ENCODE peak calls at places on chromosomes 12 and 14, in ten cellular contexts. A is CD8-positive, alpha-beta memory T cell; R is activated naive CD4-positive, alpha-beta T cell; H is neural progenitor cell; M is stimulated activated naive B cell treated with anti-CD40 and anti-IgM and Interleukin-4, amounts not matched to agents 10 μg/mL and 1 μg/mL and 100 μg/mL, for 72 hours; P is GM23248; Y is stimulated activated CD4-positive, alpha-beta T cell treated with anti-CD3 and anti-CD28 coated beads, Interleukin-4, amount 100 ng/mL, for 48 hours; N is caudate nucleus; G is posterior cingulate gyrus; Z is AG04450. U is an unnamed sample.

GRCh38 chr12:99157946-99158345 is 489.6 kb upstream of the GARIN6 start:
- DNase-seq in A (no peak), R (no peak), H (no peak), M (no peak), P (no peak), Y (no peak), N (no peak), G (no peak), Z (no peak), U (peak)

GRCh38 chr14:64951724-64952123 is 9.2 kb upstream of the GPX2 start:
- DNase-seq in A (no peak), R (no peak), H (no peak), M (no peak), P (no peak), Y (no peak), N (no peak), G (no peak), Z (no peak), U (no peak)

GRCh38 chr12:5200276-5201087 is 156.8 kb downstream of the KCNA5 start:
- DNase-seq in A (no peak), R (no peak), H (peak), M (peak), P (peak), Y (peak), N (no peak), G (no peak), Z (no peak), U (peak)

GRCh38 chr12:24226745-24227350 is 277.4 kb upstream of the SOX5 start:
- DNase-seq in A (no peak), R (no peak), H (no peak), M (no peak), P (peak), Y (no peak), N (no peak), G (no peak), Z (peak), U (peak)

GRCh38 chr12:124098101-124098757 is 125.2 kb downstream of the ZNF664 start:
- DNase-seq in A (no peak), R (no peak), H (peak), M (no peak), P (no peak), Y (no peak), N (no peak), G (no peak), Z (no peak), U (no peak)

GRCh38 chr14:69485701-69486100 is 1.2 kb downstream of the PLEKHD1 start:
- DNase-seq in A (no peak), R (no peak), H (no peak), M (no peak), P (no peak), Y (no peak), N (no peak), G (no peak), Z (no peak), U (no peak)

GRCh38 chr12:31507966-31508365 is 83.0 kb downstream of the DENND5B start:
- DNase-seq in A (no peak), R (no peak), H (no peak), M (no peak), P (peak), Y (no peak), N (no peak), G (no peak), Z (no peak), U (peak)

GRCh38 chr14:96852823-96853422 is 55.7 kb downstream of the VRK1 start:
- DNase-seq in A (no peak), R (no peak), H (peak), M (no peak), P (peak), Y (no peak), N (no peak), G (no peak), Z (peak), U (peak)

U was measured in bronchial epithelial cell.